ENCODE peak calls at places on chromosomes 5 and 9, in four cellular contexts. Z is IMR-90, E is mesendoderm, U is neuronal stem cell. P is an unnamed sample.

GRCh38 chr9:127035423-127035822 is 87.0 kb downstream of the ANGPTL2 start:
- DNase-seq in U (no peak), Z (peak; percentile 17), E (no peak), P (no peak)

GRCh38 chr5:52661903-52662302 is 125.8 kb upstream of the ITGA1 start:
- DNase-seq in E (no peak), Z (peak; percentile 34), U (no peak), P (no peak)

GRCh38 chr9:136336156-136336860 is 9.0 kb downstream of the GPSM1 start:
- DNase-seq in U (no peak), Z (peak; percentile 60), E (no peak), P (no peak)

GRCh38 chr9:27033815-27034403 is 28.4 kb upstream of the LRRC19 start:
- DNase-seq in U (peak; percentile 24), E (peak; percentile 38), Z (peak; percentile 53), P (no peak)

GRCh38 chr5:14995229-14995628 is 123.7 kb upstream of the ANKH start:
- DNase-seq in U (no peak), E (no peak), Z (peak; percentile 22), P (no peak)

GRCh38 chr5:95955996-95956899 is 5.4 kb downstream of the ELL2 start:
- DNase-seq in Z (no peak), U (no peak), E (no peak), P (no peak)

GRCh38 chr5:2039180-2039531 is 156.4 kb upstream of the IRX4 start:
- DNase-seq in E (peak; percentile 21), U (no peak), Z (no peak), P (peak; percentile 56)

GRCh38 chr5:37121465-37121864 is 127.7 kb downstream of the CPLANE1 start:
- DNase-seq in E (peak; percentile 64), U (no peak), Z (no peak), P (no peak)

GRCh38 chr9:18826248-18826647 is 206.8 kb downstream of the SAXO1 start:
- DNase-seq in E (peak; percentile 47), U (no peak), Z (no peak), P (peak; percentile 33)

GRCh38 chr5:150637245-150638052 is 3.0 kb upstream of the SYNPO start:
- DNase-seq in U (no peak), E (peak; percentile 86), Z (peak; percentile 95), P (no peak)

GRCh38 chr5:75034137-75034739 is 18.1 kb downstream of the GCNT4 start:
- DNase-seq in Z (no peak), U (no peak), E (no peak), P (no peak)

GRCh38 chr5:34582364-34582763 is 73.8 kb upstream of the RAI14 start:
- DNase-seq in U (no peak), Z (no peak), E (peak; percentile 50), P (no peak)

GRCh38 chr5:180008433-180008832 is 63.1 kb downstream of the RNF130 start:
- DNase-seq in U (no peak), Z (no peak), E (no peak), P (no peak)
- H3K4ac ChIP-seq in U (no peak overlapping the region), Z (no peak overlapping the region), E (no peak overlapping the region), P (no peak overlapping the region)

DNA sequence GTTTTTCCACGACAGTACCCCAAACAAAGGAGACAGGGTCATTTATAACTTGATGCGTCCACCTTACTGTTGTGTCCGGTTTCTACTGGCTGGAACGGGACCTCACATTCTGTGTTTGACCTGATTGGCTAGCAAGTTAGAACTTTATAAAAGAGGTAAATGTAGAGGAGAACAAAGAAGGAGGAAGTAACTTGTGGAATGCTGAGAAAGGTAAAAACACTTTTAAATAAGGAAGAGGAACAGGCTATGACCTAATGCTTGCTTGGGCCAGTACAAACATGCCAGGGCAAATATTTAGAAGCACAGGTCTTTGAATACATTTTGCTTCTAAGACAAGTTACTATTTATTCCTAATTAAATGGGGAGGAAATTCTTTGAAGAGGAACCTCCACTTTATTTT is 251.6 kb downstream of the KIAA0825 start:
- DNase-seq in U (no peak), Z (no peak), E (no peak), P (no peak)
- H3K4ac ChIP-seq in U (no peak overlapping the region), Z (no peak overlapping the region), E (no peak overlapping the region), P (no peak overlapping the region)

DNA sequence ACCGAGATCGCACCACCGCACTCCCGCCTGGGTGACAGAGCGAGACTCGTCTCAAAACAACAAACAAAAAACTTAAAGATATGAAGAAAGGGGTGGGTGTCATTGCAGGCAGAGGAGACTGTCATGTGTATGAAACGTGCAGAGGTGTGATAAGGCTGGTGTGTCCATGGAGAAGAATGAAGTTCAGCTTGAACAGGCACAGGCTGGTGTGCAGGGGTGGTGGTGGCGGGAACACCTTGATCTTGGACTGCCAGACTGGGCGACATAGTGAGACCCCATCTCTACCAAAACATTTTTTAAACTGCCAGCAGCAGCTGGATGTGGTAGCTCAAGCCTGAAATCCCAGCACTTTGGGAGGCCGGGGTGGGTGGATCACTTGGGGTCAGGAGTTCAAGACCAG is 69.7 kb downstream of the UGCG start:
- DNase-seq in Z (no peak), U (no peak), E (no peak), P (no peak)
- H3K4ac ChIP-seq in Z (peak overlapping the region; percentile 85), U (no peak overlapping the region), E (no peak overlapping the region), P (no peak overlapping the region)

GRCh38 chr5:141617128-141617527 is 1.7 kb downstream of the DIAPH1 start:
- DNase-seq in E (no peak), Z (peak; percentile 29), U (no peak), P (no peak)
- H3K4ac ChIP-seq in E (no peak overlapping the region), Z (no peak overlapping the region), U (no peak overlapping the region), P (no peak overlapping the region)

GRCh38 chr5:130045334-130045733 is 141.1 kb downstream of the CHSY3 start:
- DNase-seq in U (no peak), E (no peak), Z (no peak), P (no peak)
- H3K4ac ChIP-seq in U (no peak overlapping the region), E (no peak overlapping the region), Z (no peak overlapping the region), P (no peak overlapping the region)

GRCh38 chr5:40270274-40270855 is 409.4 kb upstream of the PTGER4 start:
- DNase-seq in E (no peak), U (no peak), Z (peak; percentile 1), P (no peak)
- H3K4ac ChIP-seq in E (no peak overlapping the region), U (no peak overlapping the region), Z (peak overlapping the region; percentile 69), P (no peak overlapping the region)

GRCh38 chr9:2228132-2228531 is 213.0 kb downstream of the SMARCA2 start:
- DNase-seq in E (peak; percentile 79), U (peak; percentile 17), Z (no peak), P (peak; percentile 71)
- H3K4ac ChIP-seq in E (no peak overlapping the region), U (no peak overlapping the region), Z (no peak overlapping the region), P (no peak overlapping the region)

GRCh38 chr9:133834080-133834976 is 96.2 kb upstream of the SARDH start:
- DNase-seq in E (no peak), Z (no peak), U (no peak), P (no peak)
- H3K4ac ChIP-seq in E (no peak overlapping the region), Z (no peak overlapping the region), U (no peak overlapping the region), P (no peak overlapping the region)

GRCh38 chr5:61796773-61797172 is 464.7 kb downstream of the ZSWIM6 start:
- DNase-seq in E (no peak), U (no peak), Z (no peak), P (no peak)
- H3K4ac ChIP-seq in E (no peak overlapping the region), U (no peak overlapping the region), Z (no peak overlapping the region), P (no peak overlapping the region)